ENCODE peak calls at places on chromosomes 13 and 19, in seven cellular contexts. E is H54, I is GM12892, Y is Peyer's patch, F is GM12878, Z is IMR-90, T is esophagus squamous epithelium. P is an unnamed sample.

GRCh38 chr19:13764821-13765394 is 586 bp downstream of the MRI1 start:
- DNase-seq in E (no peak), I (no peak), Y (no peak), F (no peak), Z (no peak), T (no peak), P (peak; percentile 36)

GRCh38 chr13:46567671-46568070 is 14.7 kb downstream of the LRCH1 start:
- DNase-seq in E (no peak), I (no peak), Y (no peak), F (no peak), Z (no peak), T (no peak), P (no peak)

GRCh38 chr19:28358604-28359003 is 854.3 kb downstream of the UQCRFS1 start:
- DNase-seq in E (no peak), I (no peak), Y (no peak), F (no peak), Z (no peak), T (no peak), P (no peak)

GRCh38 chr19:49396738-49397505 is 8.9 kb downstream of the KASH5 start:
- DNase-seq in E (no peak), I (no peak), Y (no peak), F (no peak), Z (no peak), T (no peak), P (no peak)

GRCh38 chr13:110757296-110757695 is 43.8 kb downstream of the ING1 start:
- DNase-seq in E (no peak), I (no peak), Y (no peak), F (no peak), Z (no peak), T (no peak), P (no peak)

GRCh38 chr19:35671818-35672217 is 5.5 kb downstream of the UPK1A start:
- DNase-seq in E (no peak), I (no peak), Y (no peak), F (no peak), Z (no peak), T (no peak), P (no peak)

GRCh38 chr19:6108721-6109633 is 1.3 kb downstream of the RFX2 start:
- DNase-seq in E (peak; percentile 26), I (no peak), Y (peak; percentile 69), F (no peak), Z (peak; percentile 66), T (no peak), P (peak; percentile 59)

GRCh38 chr13:28611654-28612131 is 47.2 kb upstream of the POMP start:
- DNase-seq in E (no peak), I (no peak), Y (no peak), F (no peak), Z (peak; percentile 44), T (no peak), P (no peak)

GRCh38 chr13:22926176-22927007 is 254.4 kb upstream of the SGCG start:
- DNase-seq in E (no peak), I (no peak), Y (no peak), F (no peak), Z (no peak), T (no peak), P (peak; percentile 74)

GRCh38 chr19:47241919-47242644 is 11.1 kb upstream of the BBC3 start:
- DNase-seq in E (no peak), I (no peak), Y (no peak), F (no peak), Z (no peak), T (no peak), P (no peak)

GRCh38 chr13:27919934-27920676 is at the start of gene PDX1:
- DNase-seq in E (no peak), I (peak; percentile 42), Y (no peak), F (no peak), Z (no peak), T (no peak), P (peak; percentile 21)

GRCh38 chr19:7970716-7971448 is 27.4 kb upstream of the TIMM44 start:
- DNase-seq in E (peak; percentile 51), I (peak; percentile 42), Y (no peak), F (no peak), Z (peak; percentile 28), T (no peak), P (peak; percentile 17)

GRCh38 chr19:1004204-1004802 is 4.1 kb downstream of the GRIN3B start:
- DNase-seq in E (no peak), I (no peak), Y (no peak), F (no peak), Z (no peak), T (no peak), P (no peak)

GRCh38 chr19:1295169-1296012 is 9.7 kb downstream of the EFNA2 start:
- DNase-seq in E (no peak), I (peak; percentile 68), Y (no peak), F (no peak), Z (no peak), T (no peak), P (no peak)

GRCh38 chr13:98443329-98443728 is 133.6 kb downstream of the STK24 start:
- DNase-seq in E (peak; percentile 93), I (no peak), Y (no peak), F (no peak), Z (peak; percentile 92), T (no peak), P (no peak)

GRCh38 chr19:4130635-4131438 is 6.9 kb upstream of the MAP2K2 start:
- DNase-seq in E (peak; percentile 57), I (no peak), Y (peak; percentile 77), F (no peak), Z (peak; percentile 90), T (no peak), P (no peak)

GRCh38 chr13:83297591-83298305 is 584.5 kb downstream of the SLITRK1 start:
- DNase-seq in E (no peak), I (no peak), Y (no peak), F (no peak), Z (no peak), T (no peak), P (peak; percentile 12)

GRCh38 chr13:98142427-98143156 is at the start of gene FARP1:
- DNase-seq in E (peak; percentile 83), I (peak; percentile 38), Y (peak; percentile 77), F (no peak), Z (peak; percentile 65), T (no peak), P (peak; percentile 87)

GRCh38 chr19:33809960-33810359 is 13.3 kb downstream of the KCTD15 start:
- DNase-seq in E (peak; percentile 53), I (no peak), Y (no peak), F (no peak), Z (peak; percentile 36), T (no peak), P (no peak)

GRCh38 chr13:110607675-110608224 is 7.6 kb upstream of the NAXD start:
- DNase-seq in E (no peak), I (no peak), Y (no peak), F (no peak), Z (no peak), T (no peak), P (no peak)

GRCh38 chr13:113532156-113532806 is 41.8 kb upstream of the DCUN1D2 start:
- DNase-seq in E (peak; percentile 83), I (no peak), Y (no peak), F (no peak), Z (peak; percentile 31), T (no peak), P (peak; percentile 14)

GRCh38 chr19:29085630-29086029 is 127.3 kb downstream of the UQCRFS1 start:
- DNase-seq in E (no peak), I (no peak), Y (no peak), F (no peak), Z (no peak), T (no peak), P (no peak)

GRCh38 chr19:29807178-29807577 is 4.6 kb upstream of the CCNE1 start:
- DNase-seq in E (no peak), I (no peak), Y (no peak), F (no peak), Z (no peak), T (no peak), P (no peak)

GRCh38 chr19:51904331-51905165 is at the start of gene ZNF649:
- DNase-seq in E (peak; percentile 41), I (peak; percentile 56), Y (peak; percentile 84), F (peak; percentile 51), Z (peak; percentile 84), T (peak; percentile 25), P (peak; percentile 78)
- TF ChIP-seq POLR2A in E (no peak), I (peak; percentile 63), Y (no peak), F (peak; percentile 69), Z (no peak), T (no peak), P (no peak)

GRCh38 chr19:55599468-55600335 is at the start of the genes FIZ1 and ZNF524:
- DNase-seq in E (peak; percentile 98), I (peak; percentile 84), Y (peak; percentile 98), F (peak; percentile 95), Z (peak; percentile 98), T (peak; percentile 88), P (peak; percentile 99)
- TF ChIP-seq POLR2A in E (peak; percentile 66), I (peak; percentile 62), Y (peak; percentile 21), F (peak; percentile 74), Z (peak; percentile 64), T (no peak), P (peak; percentile 22)

GRCh38 chr19:17304386-17305047 is 1.2 kb upstream of the MRPL34 start:
- DNase-seq in E (no peak), I (no peak), Y (peak; percentile 38), F (no peak), Z (no peak), T (no peak), P (peak; percentile 82)

GRCh38 chr19:17305211-17305516 is 508 bp upstream of the MRPL34 start:
- DNase-seq in E (no peak), I (no peak), Y (no peak), F (no peak), Z (no peak), T (no peak), P (no peak)

GRCh38 chr19:17303940-17304267 is 679 bp upstream of the ABHD8 start:
- DNase-seq in E (no peak), I (no peak), Y (peak; percentile 45), F (no peak), Z (no peak), T (no peak), P (peak; percentile 47)

GRCh38 chr19:17306285-17306714 is 628 bp downstream of the MRPL34 start:
- DNase-seq in E (no peak), I (no peak), Y (no peak), F (no peak), Z (no peak), T (no peak), P (peak; percentile 59)

GRCh38 chr19:17305517-17306284 is at the start of gene MRPL34:
- DNase-seq in E (peak; percentile 93), I (peak; percentile 78), Y (peak; percentile 98), F (peak; percentile 99), Z (peak; percentile 99), T (peak; percentile 95), P (peak; percentile 99)
- TF ChIP-seq POLR2A in E (peak; percentile 49), I (peak; percentile 52), Y (peak; percentile 94), F (peak; percentile 73), Z (no peak), T (peak; percentile 76), P (peak; percentile 86)

DNA sequence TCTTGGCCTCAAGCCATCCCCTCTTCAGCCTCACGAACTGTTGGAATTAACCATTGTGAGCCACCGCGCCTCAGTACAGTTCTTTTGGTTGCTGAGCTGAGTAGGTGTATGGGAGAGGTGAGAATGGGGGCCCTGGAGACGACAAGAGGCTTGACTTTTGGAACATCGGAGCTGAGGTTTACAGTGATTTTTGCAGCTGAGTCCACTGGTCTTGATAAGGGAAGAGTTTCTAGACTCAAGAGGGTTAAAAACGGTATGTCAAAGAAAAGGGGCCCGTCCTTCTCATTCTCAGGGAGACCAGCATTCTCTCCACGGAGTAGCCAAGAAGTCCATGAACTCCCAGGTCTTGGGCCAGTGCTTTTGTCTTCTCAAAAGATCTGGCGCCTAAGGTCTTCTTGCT is 6.5 kb upstream of the QTRT1 start:
- DNase-seq in E (no peak), I (no peak), Y (no peak), F (no peak), Z (no peak), T (no peak), P (no peak)
- TF ChIP-seq POLR2A in E (no peak), I (no peak), Y (no peak), F (no peak), Z (no peak), T (no peak), P (no peak)